ENCODE peak calls at places on chromosomes 1 and 21, in ten cellular contexts. X is sigmoid colon, I is stomach, D is SK-N-SH, A is HepG2, Y is transverse colon, T is HCT116, V is esophagus muscularis mucosa, B is SK-N-MC, P is Panc1. O is an unnamed sample. For H3K36me3, the result is how much of the 10 kb centered on the place peaks cover.

GRCh38 chr1:117824612-117825011 is 104.8 kb downstream of the GDAP2 start:
- DNase-seq in X (no peak), I (no peak), D (no peak), A (no peak), Y (no peak), T (no peak), V (no peak), B (no peak), P (no peak), O (no peak)

GRCh38 chr1:9344426-9345200 is 51.9 kb downstream of the SPSB1 start:
- DNase-seq in X (no peak), I (no peak), D (no peak), A (no peak), Y (no peak), T (no peak), V (no peak), B (no peak), P (no peak), O (no peak)

GRCh38 chr1:110612060-110612745 is 6.0 kb upstream of the KCNA2 start:
- DNase-seq in X (no peak), I (no peak), D (no peak), A (no peak), Y (no peak), T (no peak), V (no peak), B (no peak), P (no peak), O (no peak)

GRCh38 chr1:168362991-168363390 is 82.3 kb downstream of the TBX19 start:
- DNase-seq in X (no peak), I (no peak), D (no peak), A (no peak), Y (no peak), T (no peak), V (no peak), B (no peak), P (no peak), O (no peak)

GRCh38 chr1:85311818-85312217 is 35.4 kb upstream of the BCL10 start:
- DNase-seq in X (no peak), I (no peak), D (no peak), A (no peak), Y (no peak), T (no peak), V (no peak), B (no peak), P (no peak), O (no peak)

GRCh38 chr21:42777757-42778344 is 101.5 kb downstream of the WDR4 start:
- DNase-seq in X (no peak), I (no peak), D (no peak), A (no peak), Y (no peak), T (no peak), V (no peak), B (no peak), P (no peak), O (no peak)

GRCh38 chr21:32520885-32521735 is 64.2 kb downstream of the TCP10L start:
- DNase-seq in X (peak), I (peak), D (peak), A (no peak), Y (peak), T (no peak), V (peak), B (no peak), P (no peak), O (peak)

GRCh38 chr1:51518033-51518729 is 885 bp downstream of the EPS15 start:
- DNase-seq in X (peak), I (peak), D (no peak), A (peak), Y (peak), T (no peak), V (no peak), B (no peak), P (no peak), O (no peak)

GRCh38 chr1:206753141-206753540 is 17.4 kb upstream of the IL19 start:
- DNase-seq in X (no peak), I (no peak), D (no peak), A (no peak), Y (no peak), T (no peak), V (no peak), B (no peak), P (no peak), O (no peak)

GRCh38 chr1:7752512-7753417 is 18.3 kb upstream of the VAMP3 start:
- DNase-seq in X (peak), I (peak), D (peak), A (peak), Y (peak), T (peak), V (no peak), B (peak), P (peak), O (peak)

GRCh38 chr1:218408942-218409341 is 63.8 kb downstream of the TGFB2 start:
- DNase-seq in X (no peak), I (peak), D (no peak), A (peak), Y (no peak), T (no peak), V (no peak), B (no peak), P (no peak), O (no peak)

GRCh38 chr1:35047188-35047858 is 15.6 kb upstream of the ZMYM6 start:
- DNase-seq in X (no peak), I (no peak), D (no peak), A (no peak), Y (no peak), T (no peak), V (no peak), B (no peak), P (no peak), O (no peak)

GRCh38 chr1:6124341-6124740 is 55.8 kb downstream of the CHD5 start:
- DNase-seq in X (peak), I (no peak), D (no peak), A (no peak), Y (no peak), T (no peak), V (no peak), B (no peak), P (no peak), O (no peak)

GRCh38 chr1:86502721-86503430 is 34.1 kb downstream of the CLCA1 start:
- DNase-seq in X (no peak), I (no peak), D (no peak), A (peak), Y (peak), T (no peak), V (no peak), B (no peak), P (no peak), O (no peak)

GRCh38 chr1:216193839-216194443 is 229.3 kb downstream of the USH2A start:
- DNase-seq in X (no peak), I (no peak), D (no peak), A (no peak), Y (no peak), T (no peak), V (no peak), B (no peak), P (no peak), O (no peak)

GRCh38 chr1:78126506-78126905 is 80.7 kb downstream of the GIPC2 start:
- DNase-seq in X (no peak), I (no peak), D (no peak), A (no peak), Y (no peak), T (no peak), V (no peak), B (no peak), P (no peak), O (no peak)

GRCh38 chr1:187936667-187937066 is 1107.9 kb downstream of the PLA2G4A start:
- DNase-seq in X (no peak), I (no peak), D (no peak), A (no peak), Y (no peak), T (no peak), V (no peak), B (no peak), P (no peak), O (no peak)
- H3K4me3 ChIP-seq in X (no peak), I (no peak), D (no peak), A (no peak), Y (no peak), T (no peak), V (no peak), B (no peak), P (no peak), O (no peak)

DNA sequence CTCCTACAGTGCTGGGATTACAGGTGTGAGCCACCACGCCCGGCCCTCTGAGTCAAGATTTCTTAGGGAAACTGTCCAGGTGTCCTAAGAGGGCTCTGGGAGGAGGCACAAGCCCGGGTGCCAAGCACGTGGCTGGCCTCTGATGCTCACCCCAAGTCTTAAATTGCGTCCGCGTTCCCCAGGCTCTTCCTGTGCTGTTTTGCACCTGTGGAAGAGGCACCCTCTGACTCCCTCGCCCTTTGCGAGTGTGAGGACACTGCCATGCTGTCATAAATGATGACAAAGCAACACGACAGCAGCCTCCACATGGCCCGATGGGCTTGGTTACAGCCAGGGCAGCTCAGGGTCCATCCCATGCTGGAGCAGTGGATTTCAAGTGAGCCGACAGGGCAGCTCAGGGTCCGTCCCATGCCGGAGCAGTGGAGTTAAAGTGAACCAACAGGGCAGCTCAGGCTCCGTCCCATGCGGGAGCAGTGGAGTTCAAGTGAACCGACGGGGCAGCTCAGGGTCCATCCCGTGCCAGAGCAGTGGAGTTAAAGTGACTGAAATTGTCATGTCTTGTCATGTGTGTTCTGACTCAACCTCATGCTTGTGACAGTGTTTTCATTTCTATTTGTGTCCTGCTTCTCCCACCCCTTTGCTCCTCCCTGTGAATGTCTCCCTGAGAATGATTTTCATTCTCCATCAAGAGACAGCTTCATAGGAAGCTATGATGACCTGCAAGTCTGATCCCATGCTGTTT is 33.9 kb downstream of the PCNT start:
- DNase-seq in X (no peak), I (no peak), D (no peak), A (no peak), Y (no peak), T (no peak), V (no peak), B (no peak), P (no peak), O (no peak)
- TF ChIP-seq POLR2AphosphoS5 in X (no peak), I (no peak), D (no peak), A (no peak), Y (no peak), T (no peak), V (no peak), B (no peak), P (no peak), O (no peak)

GRCh38 chr1:186054013-186054412 is 319.8 kb downstream of the HMCN1 start:
- DNase-seq in X (no peak), I (no peak), D (no peak), A (no peak), Y (no peak), T (no peak), V (no peak), B (no peak), P (no peak), O (no peak)
- H3K36me3 ChIP-seq in X (under half), I (under half), D (under half), A (under half), Y (under half), T (under half), V (under half), B (half or more), P (under half), O (under half)

GRCh38 chr21:17512245-17513213 is at the start of gene CXADR:
- DNase-seq in X (no peak), I (peak), D (peak), A (peak), Y (peak), T (peak), V (no peak), B (no peak), P (no peak), O (peak)

GRCh38 chr21:17519965-17520364 is 7.1 kb downstream of the CXADR start:
- DNase-seq in X (no peak), I (no peak), D (no peak), A (no peak), Y (no peak), T (no peak), V (no peak), B (no peak), P (no peak), O (no peak)

GRCh38 chr21:17513214-17514123 is 626 bp downstream of the CXADR start:
- DNase-seq in X (no peak), I (peak), D (peak), A (peak), Y (peak), T (no peak), V (no peak), B (no peak), P (no peak), O (no peak)

GRCh38 chr21:17519208-17519738 is 6.4 kb downstream of the CXADR start:
- DNase-seq in X (no peak), I (no peak), D (no peak), A (no peak), Y (no peak), T (no peak), V (no peak), B (no peak), P (no peak), O (no peak)

GRCh38 chr21:17514124-17514481 is 1.3 kb downstream of the CXADR start:
- DNase-seq in X (no peak), I (no peak), D (no peak), A (peak), Y (no peak), T (no peak), V (no peak), B (no peak), P (no peak), O (no peak)
- H3K4me3 ChIP-seq in X (peak), I (peak), D (no peak), A (peak), Y (peak), T (peak), V (peak), B (peak), P (peak), O (no peak)

DNA sequence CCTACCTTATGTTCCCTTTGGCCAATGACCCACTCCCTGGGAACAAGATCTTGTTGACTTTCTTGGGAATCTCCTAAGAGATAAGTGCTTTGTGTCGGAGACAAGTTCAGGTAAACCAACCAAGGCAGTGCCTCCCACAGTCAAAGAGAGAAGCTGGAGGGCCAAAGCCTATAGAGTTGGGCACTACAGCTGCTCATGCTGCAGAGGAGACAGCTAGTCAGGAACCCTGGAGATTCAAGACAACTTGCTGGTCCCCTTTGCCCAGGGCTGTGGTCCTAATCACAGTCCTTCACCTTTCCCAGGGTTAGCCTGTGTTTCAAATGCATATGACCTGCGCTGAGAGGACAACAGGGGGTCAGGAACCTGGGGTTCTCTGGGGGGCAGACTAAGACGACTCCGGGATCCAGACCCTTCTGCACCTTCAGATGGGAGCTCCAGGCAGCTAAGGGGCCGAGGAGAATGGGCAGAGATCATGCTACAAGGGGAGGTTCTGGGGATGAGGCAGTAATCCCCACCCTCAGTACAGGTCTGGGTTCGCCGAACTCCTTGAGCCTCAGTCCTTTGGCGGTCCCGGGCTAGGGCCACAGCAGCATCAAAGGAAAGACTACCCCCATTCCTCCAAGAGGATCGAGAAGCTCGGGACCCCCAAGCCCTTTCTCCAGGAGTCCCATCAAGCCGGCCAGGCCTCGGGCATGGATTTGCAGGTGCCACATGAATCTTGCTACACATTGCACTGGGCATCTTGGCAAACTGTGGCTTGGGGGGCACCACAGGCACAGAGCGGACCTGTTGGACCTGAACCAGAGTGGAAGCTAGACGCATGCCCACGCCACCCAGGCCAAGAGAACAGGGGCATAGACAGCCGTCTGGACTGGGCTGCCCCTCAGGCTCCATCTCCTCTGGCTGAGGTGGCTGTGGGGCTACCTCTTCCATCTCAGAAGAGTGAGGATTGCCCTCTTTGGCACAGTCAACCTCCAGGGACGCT is 2.0 kb upstream of the USF1 start:
- DNase-seq in X (no peak), I (no peak), D (no peak), A (no peak), Y (no peak), T (no peak), V (no peak), B (no peak), P (no peak), O (no peak)
- TF ChIP-seq POLR2AphosphoS5 in X (no peak), I (no peak), D (no peak), A (no peak), Y (no peak), T (peak), V (no peak), B (no peak), P (no peak), O (no peak)

GRCh38 chr1:22104074-22104473 is 38.8 kb downstream of the WNT4 start:
- DNase-seq in X (no peak), I (no peak), D (no peak), A (no peak), Y (no peak), T (no peak), V (no peak), B (no peak), P (no peak), O (no peak)
- H3K36me3 ChIP-seq in X (under half), I (under half), D (half or more), A (under half), Y (under half), T (under half), V (under half), B (under half), P (under half), O (under half)